ENCODE peak calls at places on chromosomes 4 and X, in ten cellular contexts. F, G, S, P, J, Q, K, N, B and M are unnamed samples.

GRCh38 chr4:141417387-141417786 is 196.7 kb downstream of the ZNF330 start:
- DNase-seq in F (peak; percentile 48), G (no peak), S (peak; percentile 73), P (no peak), J (no peak), Q (no peak), K (no peak), N (no peak), B (no peak), M (no peak)

GRCh38 chr4:1604706-1605205 is 79.4 kb downstream of the FAM53A start:
- DNase-seq in F (no peak), G (no peak), S (no peak), P (peak; percentile 53), J (no peak), Q (no peak), K (peak; percentile 30), N (no peak), B (no peak), M (peak; percentile 58)

GRCh38 chr4:143397887-143398286 is 61.2 kb downstream of the GAB1 start:
- DNase-seq in F (peak; percentile 28), G (no peak), S (peak; percentile 82), P (no peak), J (no peak), Q (no peak), K (no peak), N (no peak), B (no peak), M (no peak)

GRCh38 chr4:149486861-149487260 is 328.8 kb downstream of the IQCM start:
- DNase-seq in F (no peak), G (no peak), S (no peak), P (no peak), J (no peak), Q (no peak), K (no peak), N (no peak), B (no peak), M (no peak)

GRCh38 chr4:10006236-10006603 is 15.1 kb downstream of the SLC2A9 start:
- DNase-seq in F (peak; percentile 45), G (no peak), S (no peak), P (peak; percentile 89), J (no peak), Q (no peak), K (no peak), N (peak; percentile 79), B (peak; percentile 40), M (peak; percentile 71)

GRCh38 chrX:133297284-133297683 is 79.1 kb upstream of the TFDP3 start:
- DNase-seq in F (peak; percentile 64), G (no peak), S (peak; percentile 75), P (peak; percentile 86), J (no peak), Q (no peak), K (no peak), N (no peak), B (no peak), M (no peak)

GRCh38 chr4:184028571-184028996 is 123.5 kb downstream of the STOX2 start:
- DNase-seq in F (peak; percentile 9), G (no peak), S (no peak), P (no peak), J (no peak), Q (no peak), K (no peak), N (no peak), B (no peak), M (no peak)

GRCh38 chr4:131367441-131367840 is 1781.7 kb upstream of the PCDH10 start:
- DNase-seq in F (no peak), G (no peak), S (no peak), P (no peak), J (no peak), Q (no peak), K (no peak), N (no peak), B (no peak), M (no peak)

GRCh38 chr4:139552506-139552905 is 3.5 kb downstream of the SETD7 start:
- DNase-seq in F (no peak), G (no peak), S (peak; percentile 53), P (no peak), J (peak; percentile 10), Q (peak; percentile 57), K (no peak), N (no peak), B (no peak), M (no peak)

GRCh38 chr4:138199568-138200235 is 42.4 kb downstream of the SLC7A11 start:
- DNase-seq in F (no peak), G (no peak), S (peak; percentile 33), P (peak; percentile 92), J (no peak), Q (no peak), K (no peak), N (no peak), B (no peak), M (peak; percentile 41)

GRCh38 chr4:4869380-4869723 is 9.9 kb downstream of the MSX1 start:
- DNase-seq in F (no peak), G (no peak), S (no peak), P (no peak), J (no peak), Q (peak; percentile 56), K (no peak), N (no peak), B (no peak), M (no peak)

GRCh38 chr4:188110036-188110435 is 633 bp upstream of the TRIML2 start:
- DNase-seq in F (no peak), G (no peak), S (no peak), P (no peak), J (no peak), Q (no peak), K (no peak), N (no peak), B (no peak), M (no peak)
- H3K4me1 ChIP-seq in F (no peaks in the 10 kb centered on the region), G (no peaks in the 10 kb centered on the region), S (peaks cover 6% of the 10 kb centered on the region), P (no peaks in the 10 kb centered on the region), J (no peaks in the 10 kb centered on the region), Q (peaks cover 6% of the 10 kb centered on the region), K (no peaks in the 10 kb centered on the region), N (no peaks in the 10 kb centered on the region), B (no peaks in the 10 kb centered on the region), M (no peaks in the 10 kb centered on the region)

GRCh38 chr4:107685740-107686139 is 34.3 kb downstream of the PAPSS1 start:
- DNase-seq in F (no peak), G (no peak), S (no peak), P (no peak), J (no peak), Q (peak; percentile 57), K (no peak), N (no peak), B (no peak), M (no peak)

GRCh38 chr4:107683873-107684272 is 36.2 kb downstream of the PAPSS1 start:
- DNase-seq in F (no peak), G (no peak), S (no peak), P (peak; percentile 33), J (no peak), Q (no peak), K (no peak), N (no peak), B (no peak), M (no peak)

DNA sequence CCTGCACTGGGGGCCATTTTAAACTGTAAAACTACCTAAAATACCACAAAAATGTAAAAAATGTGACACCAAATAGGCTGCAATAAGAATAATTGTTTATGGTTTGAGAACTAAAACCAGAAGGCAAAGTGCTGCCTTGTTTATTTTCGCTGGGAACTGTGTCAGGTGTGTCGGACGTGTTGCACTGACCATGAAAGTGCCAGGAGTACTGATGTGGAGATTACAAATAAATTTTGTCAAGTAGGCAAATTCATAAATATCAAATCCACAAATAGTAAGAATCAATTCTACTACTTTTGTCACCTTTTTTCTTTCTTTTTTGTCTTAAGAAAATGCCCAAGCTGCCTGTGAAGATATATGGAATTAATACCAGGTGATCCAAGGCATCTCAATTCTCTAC is 37.7 kb downstream of the PAPSS1 start:
- DNase-seq in F (no peak), G (no peak), S (no peak), P (no peak), J (no peak), Q (no peak), K (peak; percentile 38), N (no peak), B (no peak), M (no peak)
- H3K27ac ChIP-seq in F (no peak overlapping the region), G (no peak overlapping the region), S (no peak overlapping the region), P (no peak overlapping the region), J (no peak overlapping the region), Q (no peak overlapping the region), K (peak overlapping the region; percentile 75), N (no peak overlapping the region), B (no peak overlapping the region), M (no peak overlapping the region)

GRCh38 chr4:26861434-26862186 is 969 bp downstream of the STIM2 start:
- DNase-seq in F (peak; percentile 68), G (peak; percentile 57), S (peak; percentile 65), P (peak; percentile 37), J (peak; percentile 83), Q (peak; percentile 85), K (peak; percentile 68), N (peak; percentile 46), B (no peak), M (peak; percentile 76)
- H3K4me1 ChIP-seq in F (peaks cover 12% of the 10 kb centered on the region), G (no peaks in the 10 kb centered on the region), S (peaks cover 8% of the 10 kb centered on the region), P (peaks cover 17% of the 10 kb centered on the region), J (peaks cover 25% of the 10 kb centered on the region), Q (peaks cover 13% of the 10 kb centered on the region), K (peaks cover 37% of the 10 kb centered on the region), N (peaks cover 22% of the 10 kb centered on the region), B (peaks cover 27% of the 10 kb centered on the region), M (peaks cover 34% of the 10 kb centered on the region)

GRCh38 chr4:122824616-122825015 is 2.0 kb upstream of the FGF2 start:
- DNase-seq in F (no peak), G (no peak), S (peak; percentile 20), P (no peak), J (no peak), Q (no peak), K (no peak), N (no peak), B (no peak), M (no peak)

GRCh38 chr4:122827899-122828601 is 1.4 kb downstream of the FGF2 start:
- DNase-seq in F (peak; percentile 74), G (no peak), S (peak; percentile 77), P (peak; percentile 70), J (peak; percentile 19), Q (peak; percentile 89), K (no peak), N (peak; percentile 38), B (no peak), M (no peak)

GRCh38 chr4:122826000-122826595 is 533 bp upstream of the FGF2 start:
- DNase-seq in F (peak; percentile 69), G (no peak), S (peak; percentile 49), P (no peak), J (no peak), Q (no peak), K (no peak), N (no peak), B (no peak), M (no peak)

GRCh38 chr4:122826596-122827257 is at the start of gene FGF2:
- DNase-seq in F (peak; percentile 78), G (peak; percentile 52), S (peak; percentile 60), P (peak; percentile 21), J (peak; percentile 71), Q (peak; percentile 84), K (peak; percentile 27), N (peak; percentile 54), B (peak; percentile 48), M (peak; percentile 31)

DNA sequence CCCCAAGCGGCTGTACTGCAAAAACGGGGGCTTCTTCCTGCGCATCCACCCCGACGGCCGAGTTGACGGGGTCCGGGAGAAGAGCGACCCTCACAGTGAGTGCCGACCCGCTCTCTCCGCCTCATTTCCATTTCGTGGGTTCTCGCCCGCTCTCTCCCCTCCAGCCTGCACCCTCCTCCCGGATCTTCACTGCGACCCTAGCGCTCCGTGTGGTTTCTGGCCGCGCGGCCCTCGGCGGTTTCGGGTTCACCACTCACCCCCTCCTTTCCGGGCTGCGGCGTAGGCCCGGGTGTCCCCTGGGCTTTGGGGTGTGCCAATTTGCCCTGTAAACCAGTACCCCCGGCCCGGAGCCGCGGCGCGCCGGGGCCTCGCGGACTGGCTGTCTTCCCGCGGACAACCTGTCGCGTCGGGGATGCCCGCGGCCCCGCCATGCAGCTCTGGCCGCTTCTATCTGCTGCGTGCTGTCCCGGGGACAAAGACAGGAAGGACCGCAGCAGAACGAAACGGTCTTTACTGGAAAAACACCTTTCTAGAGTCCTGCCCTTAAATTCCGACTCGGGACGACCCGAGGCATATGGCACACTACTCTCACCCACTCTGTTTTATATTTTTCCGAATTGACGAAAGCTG is 742 bp downstream of the FGF2 start:
- DNase-seq in F (peak; percentile 49), G (no peak), S (peak; percentile 25), P (peak; percentile 33), J (peak; percentile 36), Q (peak; percentile 73), K (peak; percentile 30), N (peak; percentile 25), B (no peak), M (peak; percentile 26)
- H3K27ac ChIP-seq in F (peak overlapping the region; percentile 88), G (peak overlapping the region; percentile 92), S (peak overlapping the region; percentile 96), P (peak overlapping the region; percentile 54), J (no peak overlapping the region), Q (peak overlapping the region; percentile 47), K (no peak overlapping the region), N (peak overlapping the region; percentile 95), B (peak overlapping the region; percentile 89), M (peak overlapping the region; percentile 81)